ENCODE peak calls at places on chromosome 1, in seven cellular contexts. R is K562, O is HCT116, V is SK-N-SH, Z is HepG2, D is H1, W is GM12878. G is an unnamed sample.

GRCh38 chr1:112196731-112197130 is 199.3 kb upstream of the CTTNBP2NL start:
- DNase-seq in R (no peak), O (no peak), V (no peak), Z (no peak), D (no peak), W (no peak), G (no peak)

GRCh38 chr1:115829023-115829674 is 11.8 kb downstream of the NHLH2 start:
- DNase-seq in R (peak; percentile 25), O (peak; percentile 24), V (no peak), Z (peak; percentile 28), D (no peak), W (no peak), G (peak; percentile 11)

GRCh38 chr1:34915521-34915920 is 13.9 kb downstream of the DLGAP3 start:
- DNase-seq in R (no peak), O (no peak), V (peak; percentile 59), Z (no peak), D (no peak), W (no peak), G (no peak)

GRCh38 chr1:201255470-201256362 is 27.6 kb upstream of the PKP1 start:
- DNase-seq in R (no peak), O (no peak), V (no peak), Z (no peak), D (no peak), W (no peak), G (no peak)

GRCh38 chr1:84442256-84442655 is 36.8 kb upstream of the RPF1 start:
- DNase-seq in R (peak; percentile 34), O (peak; percentile 67), V (peak; percentile 18), Z (peak; percentile 30), D (no peak), W (peak; percentile 73), G (peak; percentile 72)

GRCh38 chr1:205925730-205926129 is 17.5 kb downstream of the SLC26A9 start:
- DNase-seq in R (no peak), O (no peak), V (no peak), Z (no peak), D (no peak), W (no peak), G (no peak)

GRCh38 chr1:182965861-182966260 is 12.9 kb upstream of the SHCBP1L start:
- DNase-seq in R (no peak), O (no peak), V (no peak), Z (no peak), D (no peak), W (no peak), G (no peak)

GRCh38 chr1:22773981-22774471 is 63.4 kb downstream of the EPHB2 start:
- DNase-seq in R (no peak), O (no peak), V (no peak), Z (no peak), D (no peak), W (no peak), G (no peak)

GRCh38 chr1:235068155-235069121 is 60.2 kb downstream of the TOMM20 start:
- DNase-seq in R (peak; percentile 43), O (peak; percentile 49), V (no peak), Z (peak; percentile 86), D (no peak), W (no peak), G (no peak)

GRCh38 chr1:191886977-191887376 is 271.3 kb upstream of the RGS18 start:
- DNase-seq in R (no peak), O (no peak), V (no peak), Z (no peak), D (no peak), W (no peak), G (no peak)

GRCh38 chr1:54987830-54988705 is 7.6 kb downstream of the TMEM61 start:
- DNase-seq in R (no peak), O (no peak), V (peak; percentile 84), Z (no peak), D (no peak), W (no peak), G (no peak)

GRCh38 chr1:234154320-234155251 is 218.7 kb upstream of the COA6 start:
- DNase-seq in R (peak; percentile 68), O (peak; percentile 70), V (peak; percentile 71), Z (peak; percentile 68), D (peak; percentile 23), W (peak; percentile 20), G (peak; percentile 27)

GRCh38 chr1:29029652-29030051 is 94.1 kb downstream of the TMEM200B start:
- DNase-seq in R (no peak), O (no peak), V (peak; percentile 40), Z (no peak), D (no peak), W (no peak), G (no peak)

GRCh38 chr1:29032839-29033238 is 90.9 kb downstream of the TMEM200B start:
- DNase-seq in R (peak; percentile 78), O (no peak), V (no peak), Z (no peak), D (no peak), W (no peak), G (no peak)

DNA sequence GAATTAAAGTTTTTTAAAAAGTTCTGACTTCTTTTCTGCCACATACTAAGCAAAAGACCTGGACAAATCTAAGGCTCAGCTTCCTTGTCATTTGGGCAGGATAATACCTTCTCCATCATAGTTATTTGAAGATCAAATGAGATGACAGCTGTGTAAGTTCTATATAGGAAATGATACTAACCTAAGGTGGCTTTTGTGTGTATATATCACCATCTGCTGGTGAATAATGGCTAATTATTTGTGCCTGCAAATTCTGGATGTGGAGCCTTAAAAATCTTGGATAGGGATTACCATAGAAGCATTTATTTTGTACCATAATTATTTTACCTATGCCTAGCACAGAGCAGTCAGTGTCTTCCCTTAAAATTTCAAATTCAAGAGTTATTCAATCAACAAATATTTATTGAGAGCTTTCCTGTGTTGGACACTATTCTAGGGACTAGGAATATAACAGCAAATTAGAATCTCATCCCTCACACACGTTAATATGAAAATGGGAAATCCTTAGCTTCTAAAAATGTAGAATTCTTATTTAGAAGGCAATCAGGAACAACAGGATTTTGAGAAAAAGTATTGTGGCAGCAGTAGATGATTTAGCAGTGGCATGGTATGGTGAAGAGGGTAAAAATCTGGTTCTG is 89.8 kb downstream of the TMEM200B start:
- DNase-seq in R (peak; percentile 52), O (peak; percentile 24), V (peak; percentile 61), Z (peak; percentile 50), D (no peak), W (peak; percentile 11), G (peak; percentile 16)
- TF ChIP-seq JUND in R (no peak), O (no peak), V (no peak), Z (no peak), D (no peak), W (no peak), G (no peak)

DNA sequence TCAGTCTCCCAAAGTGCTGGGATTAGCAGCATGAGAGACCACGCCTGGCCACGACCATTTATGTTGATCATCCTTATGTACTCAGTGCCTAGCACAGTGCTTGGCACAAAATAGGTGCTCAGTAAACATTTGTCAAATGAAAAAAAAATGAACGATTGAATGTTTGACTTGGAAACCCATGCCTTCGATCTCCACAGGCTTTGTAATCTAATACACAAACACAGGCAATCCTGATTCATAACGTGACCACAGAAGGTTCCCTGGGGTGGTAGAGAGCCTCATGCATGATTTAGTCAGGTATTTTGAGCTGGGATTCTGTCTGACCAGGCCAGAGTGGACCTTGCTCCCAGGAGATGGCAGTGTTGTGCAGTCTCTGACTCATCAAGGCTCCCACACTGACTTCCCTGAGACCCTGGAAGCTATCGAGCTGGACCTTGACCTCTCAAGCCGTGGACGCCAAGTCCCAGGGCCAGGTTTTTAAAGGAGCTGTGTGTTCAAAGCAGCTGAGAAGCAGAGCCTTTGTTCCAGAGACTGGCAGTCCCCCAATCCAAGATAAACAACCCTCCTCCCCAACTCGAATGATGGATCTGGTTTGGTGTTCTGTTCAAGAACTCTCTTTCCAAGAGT is 81.1 kb downstream of the PGM1 start:
- DNase-seq in R (peak; percentile 54), O (peak; percentile 67), V (peak; percentile 72), Z (peak; percentile 94), D (peak; percentile 54), W (no peak), G (peak; percentile 62)
- TF ChIP-seq JUND in R (peak; percentile 70), O (peak; percentile 35), V (peak; percentile 35), Z (peak; percentile 85), D (peak; percentile 91), W (no peak), G (no peak)

DNA sequence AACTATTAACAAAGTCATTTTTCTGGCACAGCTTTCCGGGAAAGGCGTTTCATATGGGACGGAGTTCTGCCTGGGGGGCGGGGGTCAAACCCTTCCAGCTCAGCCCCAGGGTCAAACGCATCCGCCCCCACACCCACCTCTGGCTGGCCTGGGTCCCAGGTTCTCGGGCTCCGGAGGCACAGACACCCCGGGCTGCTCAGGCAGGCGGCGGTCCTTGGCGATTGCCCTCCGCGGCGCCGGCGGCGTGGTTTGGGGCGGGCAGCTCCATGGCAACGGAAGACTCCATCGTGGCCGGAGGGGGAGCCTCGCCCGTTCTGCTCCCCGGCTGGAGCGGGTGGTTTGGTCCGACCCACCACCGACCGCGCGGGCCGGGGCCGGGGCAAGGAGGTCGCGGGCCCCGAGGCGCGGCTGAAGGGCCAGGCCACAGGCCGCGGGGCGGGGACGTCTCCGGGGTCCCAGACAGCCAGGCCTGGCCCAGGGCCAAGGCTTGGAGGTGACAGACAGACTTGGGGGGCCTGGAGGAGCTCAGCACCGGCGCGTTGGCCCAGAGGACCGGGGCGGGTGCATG is at the start of gene CFAP74:
- DNase-seq in R (peak; percentile 88), O (peak; percentile 53), V (peak; percentile 86), Z (peak; percentile 34), D (peak; percentile 56), W (no peak), G (no peak)
- TF ChIP-seq JUND in R (no peak), O (peak; percentile 62), V (no peak), Z (no peak), D (peak; percentile 99), W (no peak), G (no peak)

GRCh38 chr1:153730468-153730988 is 2.7 kb downstream of the INTS3 start:
- DNase-seq in R (no peak), O (no peak), V (no peak), Z (peak; percentile 30), D (no peak), W (no peak), G (no peak)

GRCh38 chr1:153727463-153728304 is at the start of gene INTS3:
- DNase-seq in R (peak; percentile 100), O (peak; percentile 99), V (peak; percentile 97), Z (peak; percentile 99), D (peak; percentile 99), W (peak; percentile 100), G (peak; percentile 100)

GRCh38 chr1:153733970-153734369 is 6.1 kb downstream of the INTS3 start:
- DNase-seq in R (no peak), O (no peak), V (no peak), Z (no peak), D (no peak), W (no peak), G (no peak)

GRCh38 chr1:153723687-153724086 is 4.2 kb upstream of the INTS3 start:
- DNase-seq in R (no peak), O (no peak), V (no peak), Z (no peak), D (no peak), W (no peak), G (no peak)

DNA sequence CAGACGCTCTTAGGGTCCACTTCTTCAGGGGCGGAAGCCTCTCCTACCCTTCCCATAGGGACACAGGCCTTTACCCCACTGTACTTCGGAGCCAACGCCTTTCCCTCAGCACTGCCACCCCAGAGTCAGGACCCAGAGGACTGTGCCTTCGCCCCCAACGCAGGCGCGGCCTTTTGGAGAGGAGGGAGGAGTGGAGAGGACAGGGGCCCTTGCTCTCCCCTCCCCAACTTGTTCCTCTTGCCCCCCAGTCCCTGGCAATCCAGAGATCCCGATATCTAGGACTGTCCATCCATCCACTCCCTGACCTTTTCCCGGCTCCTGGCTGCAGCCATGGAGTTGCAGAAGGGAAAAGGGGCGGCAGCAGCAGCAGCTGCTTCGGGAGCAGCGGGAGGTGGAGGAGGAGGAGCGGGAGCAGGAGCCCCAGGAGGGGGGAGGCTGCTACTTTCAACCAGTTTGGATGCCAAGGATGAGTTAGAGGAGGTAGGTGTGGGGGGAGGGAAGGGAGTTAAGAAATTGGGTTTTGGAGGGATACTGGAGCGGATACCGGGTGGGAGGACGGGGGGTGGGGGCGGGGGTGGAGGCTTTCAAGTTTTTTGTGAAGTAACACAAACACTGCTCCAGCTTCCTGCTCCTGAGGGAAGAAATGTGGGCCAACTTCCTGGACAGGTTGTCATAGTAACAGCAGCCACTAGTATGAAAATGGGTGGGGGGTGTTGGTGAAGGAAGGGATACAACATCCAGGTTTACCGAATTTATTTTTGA is 636 bp downstream of the INTS3 start:
- DNase-seq in R (peak; percentile 36), O (no peak), V (peak; percentile 55), Z (peak; percentile 49), D (no peak), W (no peak), G (peak; percentile 55)
- TF ChIP-seq JUND in R (no peak), O (no peak), V (no peak), Z (no peak), D (no peak), W (no peak), G (no peak)

G was measured in T47D.